ENCODE peak calls at places on chromosomes 11 and 22, in eight cellular contexts. Z, M, R, S, L, B, E and D are unnamed samples.

GRCh38 chr22:46219650-46220049 is 30.4 kb downstream of the CDPF1 start:
- DNase-seq in R (no peak), S (no peak), Z (no peak), E (no peak), M (no peak), B (no peak), L (no peak), D (no peak)

GRCh38 chr11:32318071-32318815 is 117.1 kb downstream of the WT1 start:
- DNase-seq in S (no peak), E (no peak), M (no peak), L (no peak), B (no peak), R (no peak), Z (no peak), D (no peak)

GRCh38 chr11:124762624-124763155 is 600 bp upstream of the ESAM start:
- DNase-seq in S (no peak), B (no peak), Z (no peak), M (no peak), L (no peak), R (no peak), E (peak; percentile 19), D (no peak)

GRCh38 chr11:33635161-33635560 is 65.5 kb downstream of the C11orf91 start:
- DNase-seq in R (peak; percentile 94), S (no peak), M (peak; percentile 75), Z (peak; percentile 72), L (peak; percentile 20), E (no peak), B (no peak), D (no peak)

GRCh38 chr11:75262961-75263852 is 22.6 kb downstream of the TPBGL start:
- DNase-seq in Z (no peak), L (no peak), B (peak; percentile 30), R (no peak), S (no peak), E (peak; percentile 7), M (peak; percentile 65), D (peak; percentile 36)

GRCh38 chr11:46617451-46618314 is at the start of gene ATG13:
- DNase-seq in B (peak; percentile 78), Z (peak; percentile 77), E (peak; percentile 87), L (peak; percentile 73), S (peak; percentile 86), R (peak; percentile 85), M (peak; percentile 87), D (peak; percentile 68)

GRCh38 chr11:9344046-9344680 is 29.8 kb upstream of the TMEM41B start:
- DNase-seq in E (no peak), S (no peak), R (no peak), Z (no peak), B (no peak), M (no peak), L (no peak), D (no peak)

GRCh38 chr22:36862251-36863242 is 1.7 kb downstream of the NCF4 start:
- DNase-seq in M (peak; percentile 74), E (peak; percentile 66), Z (peak; percentile 46), R (no peak), B (peak; percentile 69), S (peak; percentile 50), L (no peak), D (no peak)

GRCh38 chr11:83599066-83599465 is 312.9 kb upstream of the CCDC90B start:
- DNase-seq in B (no peak), E (no peak), M (no peak), L (no peak), R (no peak), S (no peak), Z (no peak), D (no peak)

GRCh38 chr11:123166095-123166559 is 28.9 kb downstream of the CLMP start:
- DNase-seq in R (peak; percentile 94), E (peak; percentile 58), M (peak; percentile 84), Z (peak; percentile 36), B (peak; percentile 49), S (peak; percentile 28), L (peak; percentile 35), D (no peak)

GRCh38 chr22:25739659-25740344 is 2.2 kb upstream of the MYO18B start:
- DNase-seq in M (no peak), S (no peak), L (no peak), Z (no peak), B (no peak), R (no peak), E (no peak), D (no peak)

GRCh38 chr11:14374922-14375630 is 16.1 kb upstream of the RRAS2 start:
- DNase-seq in E (no peak), R (no peak), S (no peak), B (no peak), M (no peak), L (no peak), Z (no peak), D (no peak)

GRCh38 chr11:73531386-73531785 is 66.5 kb downstream of the FAM168A start:
- DNase-seq in E (no peak), L (no peak), S (no peak), B (no peak), R (no peak), M (no peak), Z (no peak), D (no peak)

GRCh38 chr22:21922370-21923162 is 30.1 kb downstream of the PPM1F start:
- DNase-seq in L (no peak), S (no peak), E (no peak), R (no peak), M (no peak), Z (no peak), B (no peak), D (no peak)
- H3K4me1 ChIP-seq in L (peaks cover under 1% of the 10 kb centered on the region), S (peaks cover 16% of the 10 kb centered on the region), E (no peaks in the 10 kb centered on the region), R (peaks cover under 1% of the 10 kb centered on the region), M (no peaks in the 10 kb centered on the region), Z (peaks cover 11% of the 10 kb centered on the region), B (no peaks in the 10 kb centered on the region), D (no peaks in the 10 kb centered on the region)

GRCh38 chr11:19938051-19938856 is 222.0 kb downstream of the DBX1 start:
- DNase-seq in E (peak; percentile 49), R (peak; percentile 72), B (no peak), M (no peak), S (peak; percentile 46), Z (peak; percentile 27), L (no peak), D (no peak)
- TF ChIP-seq CTCF in E (peak; percentile 80), R (peak; percentile 92), B (peak; percentile 82), M (peak; percentile 78), S (peak; percentile 52), Z (peak; percentile 86), L (peak; percentile 55), D (peak; percentile 82)

DNA sequence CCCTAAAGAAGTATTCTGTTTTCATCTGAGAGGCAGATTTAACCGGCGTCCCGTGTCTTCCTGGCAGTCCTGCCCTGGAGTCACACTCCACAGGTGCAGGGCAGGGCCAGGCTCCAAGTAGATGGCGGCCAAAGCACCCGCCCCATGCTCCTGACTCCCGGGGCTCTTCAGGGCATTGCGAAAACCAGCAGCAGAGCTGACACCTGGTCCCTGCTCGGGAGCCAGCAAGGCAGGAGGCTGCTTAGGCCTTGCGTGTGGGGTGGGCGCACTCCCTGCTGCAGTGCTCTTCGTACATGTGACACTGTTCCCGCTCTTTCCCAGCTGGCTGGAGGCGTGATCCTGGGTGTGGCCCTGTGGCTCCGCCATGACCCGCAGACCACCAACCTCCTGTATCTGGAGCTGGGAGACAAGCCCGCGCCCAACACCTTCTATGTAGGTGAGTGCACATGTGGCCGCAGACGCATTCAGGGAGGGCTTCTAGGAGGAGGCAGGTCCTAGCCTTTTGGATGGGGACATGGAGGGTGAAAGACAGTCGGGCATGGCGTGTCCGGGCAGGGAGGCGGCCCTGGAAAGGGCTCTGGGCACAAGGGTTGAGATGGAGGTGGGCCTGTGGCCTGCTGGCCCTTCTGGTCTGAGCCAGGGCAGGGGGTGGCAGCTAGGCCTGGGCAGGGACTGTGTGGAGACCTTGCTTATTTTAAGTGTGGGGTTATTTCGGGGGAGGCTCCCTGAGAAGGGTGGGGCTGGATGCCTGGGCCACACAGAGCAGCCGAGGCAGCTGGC is 10.3 kb upstream of the TSSC4 start:
- DNase-seq in E (no peak), B (peak; percentile 69), S (no peak), Z (no peak), M (no peak), R (no peak), L (no peak), D (no peak)
- H3K27ac ChIP-seq in E (peak overlapping the region; percentile 75), B (no peak overlapping the region), S (no peak overlapping the region), Z (peak overlapping the region; percentile 77), M (peak overlapping the region; percentile 100), R (peak overlapping the region; percentile 39), L (no peak overlapping the region), D (peak overlapping the region; percentile 8)

GRCh38 chr11:65571420-65571819 is 918 bp upstream of the FAM89B start:
- DNase-seq in L (no peak), E (peak; percentile 11), Z (no peak), R (no peak), M (peak; percentile 66), B (no peak), S (no peak), D (peak; percentile 47)

GRCh38 chr11:65571940-65572339 is 398 bp upstream of the FAM89B start:
- DNase-seq in S (no peak), R (peak; percentile 57), M (no peak), B (no peak), Z (no peak), L (no peak), E (peak; percentile 44), D (peak; percentile 52)

GRCh38 chr11:65569973-65570918 is at the start of gene ZNRD2:
- DNase-seq in M (peak; percentile 100), Z (peak; percentile 98), R (peak; percentile 99), L (peak; percentile 94), S (peak; percentile 99), B (peak; percentile 98), E (peak; percentile 98), D (peak; percentile 99)

GRCh38 chr11:65572356-65573043 is at the start of gene FAM89B:
- DNase-seq in B (peak; percentile 93), L (peak; percentile 92), E (peak; percentile 95), M (peak; percentile 97), S (peak; percentile 93), R (peak; percentile 89), Z (peak; percentile 95), D (peak; percentile 87)

GRCh38 chr11:65569164-65569972 is 909 bp upstream of the ZNRD2 start:
- DNase-seq in S (no peak), R (no peak), M (no peak), B (peak; percentile 62), Z (no peak), E (no peak), L (no peak), D (no peak)
- H3K4me1 ChIP-seq in S (peaks cover 65% of the 10 kb centered on the region), R (peaks cover 19% of the 10 kb centered on the region), M (no peaks in the 10 kb centered on the region), B (peaks cover 72% of the 10 kb centered on the region), Z (peaks cover 63% of the 10 kb centered on the region), E (peaks cover 38% of the 10 kb centered on the region), L (peaks cover 56% of the 10 kb centered on the region), D (peaks cover 20% of the 10 kb centered on the region)